ENCODE peak calls at places on chromosome 10, in six cellular contexts. G is Peyer's patch; B is CD4-positive, alpha-beta T cell; P is lower lobe of right lung; Z is tibial nerve; R is SJSA1. E is an unnamed sample.

GRCh38 chr10:4243651-4244050 is 458.6 kb upstream of the KLF6 start:
- DNase-seq in G (no peak), B (no peak), P (no peak), Z (no peak), R (peak; percentile 95), E (no peak)

GRCh38 chr10:79505771-79506351 is 6.5 kb upstream of the EIF5AL1 start:
- DNase-seq in G (no peak), B (no peak), P (no peak), Z (no peak), R (no peak), E (no peak)

GRCh38 chr10:21379143-21379542 is 146.3 kb downstream of the SKIDA1 start:
- DNase-seq in G (no peak), B (no peak), P (no peak), Z (no peak), R (no peak), E (no peak)

GRCh38 chr10:98745645-98746044 is 298.9 kb upstream of the HPS1 start:
- DNase-seq in G (no peak), B (no peak), P (no peak), Z (no peak), R (no peak), E (no peak)

GRCh38 chr10:128816726-128817125 is 650.3 kb upstream of the MGMT start:
- DNase-seq in G (no peak), B (no peak), P (no peak), Z (no peak), R (no peak), E (no peak)

GRCh38 chr10:44854693-44855350 is 56.3 kb upstream of the TMEM72 start:
- DNase-seq in G (no peak), B (no peak), P (no peak), Z (no peak), R (no peak), E (no peak)

GRCh38 chr10:13390604-13391522 is 42.8 kb upstream of the SEPHS1 start:
- DNase-seq in G (no peak), B (no peak), P (peak; percentile 60), Z (no peak), R (no peak), E (no peak)

GRCh38 chr10:6958254-6958653 is 378.2 kb upstream of the PRKCQ start:
- DNase-seq in G (no peak), B (no peak), P (no peak), Z (no peak), R (no peak), E (no peak)

GRCh38 chr10:31887850-31888249 is 40.8 kb downstream of the ARHGAP12 start:
- DNase-seq in G (no peak), B (no peak), P (no peak), Z (no peak), R (no peak), E (no peak)

GRCh38 chr10:87767253-87767652 is 50.8 kb downstream of the ATAD1 start:
- DNase-seq in G (no peak), B (no peak), P (no peak), Z (no peak), R (peak; percentile 43), E (no peak)

GRCh38 chr10:80538481-80539185 is 931 bp downstream of the SH2D4B start:
- DNase-seq in G (no peak), B (no peak), P (no peak), Z (no peak), R (no peak), E (no peak)

GRCh38 chr10:86594535-86594934 is 59.8 kb upstream of the OPN4 start:
- DNase-seq in G (no peak), B (no peak), P (no peak), Z (no peak), R (peak; percentile 70), E (no peak)

GRCh38 chr10:23402856-23403255 is 36.0 kb upstream of the OTUD1 start:
- DNase-seq in G (no peak), B (no peak), P (no peak), Z (no peak), R (no peak), E (no peak)

GRCh38 chr10:124290095-124290795 is 128.5 kb downstream of the OAT start:
- DNase-seq in G (peak; percentile 40), B (no peak), P (no peak), Z (no peak), R (peak; percentile 6), E (no peak)

GRCh38 chr10:1738950-1739349 is 1.6 kb upstream of the ADARB2 start:
- DNase-seq in G (no peak), B (no peak), P (no peak), Z (no peak), R (no peak), E (no peak)

GRCh38 chr10:56349611-56350010 is 11.4 kb downstream of the ZWINT start:
- DNase-seq in G (no peak), B (no peak), P (no peak), Z (no peak), R (no peak), E (no peak)

GRCh38 chr10:5958077-5958476 is 19.3 kb downstream of the IL15RA start:
- DNase-seq in G (no peak), B (no peak), P (no peak), Z (no peak), R (no peak), E (no peak)

GRCh38 chr10:9762966-9763656 is 1254.6 kb upstream of the CELF2 start:
- DNase-seq in G (no peak), B (no peak), P (no peak), Z (no peak), R (no peak), E (no peak)

GRCh38 chr10:70970830-70971229 is 82.5 kb upstream of the PCBD1 start:
- DNase-seq in G (no peak), B (no peak), P (no peak), Z (no peak), R (no peak), E (no peak)

GRCh38 chr10:22133640-22134624 is 83.9 kb downstream of the EBLN1 start:
- DNase-seq in G (no peak), B (no peak), P (no peak), Z (no peak), R (no peak), E (no peak)

GRCh38 chr10:48940372-48940771 is 732 bp upstream of the LRRC18 start:
- DNase-seq in G (no peak), B (no peak), P (no peak), Z (no peak), R (no peak), E (no peak)

GRCh38 chr10:74957199-74958084 is 131.0 kb downstream of the KAT6B start:
- DNase-seq in G (no peak), B (no peak), P (no peak), Z (no peak), R (no peak), E (no peak)

GRCh38 chr10:5461201-5461585 is 38.2 kb downstream of the CALML5 start:
- DNase-seq in G (no peak), B (no peak), P (no peak), Z (peak; percentile 32), R (no peak), E (no peak)

GRCh38 chr10:103045961-103046360 is 127.9 kb downstream of the CNNM2 start:
- DNase-seq in G (no peak), B (no peak), P (no peak), Z (no peak), R (no peak), E (no peak)
- H3K27me3 ChIP-seq in G (no peaks in the 10 kb centered on the region), B (no peaks in the 10 kb centered on the region), P (no peaks in the 10 kb centered on the region), Z (no peaks in the 10 kb centered on the region), R (no peaks in the 10 kb centered on the region), E (no peaks in the 10 kb centered on the region)

GRCh38 chr10:117818696-117819095 is 228.0 kb downstream of the RAB11FIP2 start:
- DNase-seq in G (no peak), B (no peak), P (no peak), Z (no peak), R (no peak), E (no peak)

GRCh38 chr10:117823980-117824379 is 222.8 kb downstream of the RAB11FIP2 start:
- DNase-seq in G (no peak), B (no peak), P (no peak), Z (no peak), R (no peak), E (no peak)
- H3K27me3 ChIP-seq in G (no peaks in the 10 kb centered on the region), B (no peaks in the 10 kb centered on the region), P (no peaks in the 10 kb centered on the region), Z (peaks cover 4% of the 10 kb centered on the region), R (no peaks in the 10 kb centered on the region), E (no peaks in the 10 kb centered on the region)

DNA sequence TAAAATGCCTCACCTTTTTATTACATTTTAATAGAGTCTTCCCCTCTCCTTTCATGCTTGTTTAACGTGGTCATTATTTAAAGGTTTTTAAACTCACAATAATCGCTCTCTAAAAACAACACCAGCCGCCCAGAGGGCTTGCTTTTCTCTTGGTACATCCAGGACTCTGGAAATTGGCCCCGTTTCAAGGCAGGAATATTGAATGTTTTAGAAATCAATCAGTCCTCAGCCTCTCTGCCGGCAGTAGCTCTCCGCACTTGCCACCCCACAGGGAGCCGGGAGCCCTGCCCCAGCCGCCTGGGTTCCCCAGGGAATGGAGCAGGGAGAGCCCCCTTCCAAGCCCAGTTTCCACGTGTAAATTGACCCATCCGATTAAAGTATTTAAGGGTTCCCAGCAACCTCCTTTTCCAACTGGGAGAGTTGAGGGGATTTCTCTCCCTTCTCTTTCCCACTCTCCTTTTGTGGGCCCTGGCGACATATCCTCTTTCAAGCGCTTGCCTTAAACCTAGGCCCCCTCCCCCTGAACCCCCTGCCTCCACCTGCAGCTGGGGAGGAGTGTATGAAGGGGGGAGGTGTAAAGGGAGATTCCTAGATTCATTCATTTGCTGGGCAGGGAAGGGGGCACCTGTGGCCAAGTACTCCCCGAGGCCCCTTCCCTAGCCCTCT is 1.9 kb downstream of the FGF8 start:
- DNase-seq in G (no peak), B (no peak), P (no peak), Z (no peak), R (no peak), E (no peak)
- H3K27me3 ChIP-seq in G (peaks cover 52% of the 10 kb centered on the region), B (peaks cover 84% of the 10 kb centered on the region), P (peaks cover 81% of the 10 kb centered on the region), Z (peaks cover 79% of the 10 kb centered on the region), R (peaks cover 45% of the 10 kb centered on the region), E (peaks cover 32% of the 10 kb centered on the region)

DNA sequence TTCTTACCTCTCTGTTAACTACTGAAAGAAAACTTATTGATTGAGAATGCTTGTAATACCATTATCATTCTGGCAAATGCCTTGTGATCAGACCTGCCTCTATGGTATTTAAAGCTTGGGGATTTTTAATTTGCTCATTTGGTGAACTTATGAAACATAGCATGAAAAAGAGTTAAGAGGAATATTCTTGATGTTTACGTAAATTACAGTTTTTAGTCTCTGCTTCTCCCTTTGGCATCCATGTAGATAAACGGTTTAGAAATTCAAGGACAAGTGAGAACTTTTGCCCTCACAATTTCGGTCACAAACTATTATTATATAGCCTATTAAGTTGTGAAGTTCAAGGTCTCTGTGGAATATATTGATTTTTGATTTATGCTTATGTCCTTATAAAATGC is 11.2 kb upstream of the CELF2 start:
- DNase-seq in G (no peak), B (no peak), P (no peak), Z (no peak), R (no peak), E (no peak)
- H3K27me3 ChIP-seq in G (no peaks in the 10 kb centered on the region), B (peaks cover 12% of the 10 kb centered on the region), P (no peaks in the 10 kb centered on the region), Z (no peaks in the 10 kb centered on the region), R (no peaks in the 10 kb centered on the region), E (peaks cover 31% of the 10 kb centered on the region)

GRCh38 chr10:131544495-131544894 is 233.0 kb upstream of the TCERG1L start:
- DNase-seq in G (no peak), B (no peak), P (no peak), Z (no peak), R (no peak), E (no peak)
- H3K27me3 ChIP-seq in G (no peaks in the 10 kb centered on the region), B (no peaks in the 10 kb centered on the region), P (peaks cover 5% of the 10 kb centered on the region), Z (no peaks in the 10 kb centered on the region), R (no peaks in the 10 kb centered on the region), E (peaks cover 23% of the 10 kb centered on the region)

E was measured in dorsolateral prefrontal cortex.